ENCODE peak calls at places on chromosomes 1 and 21, in eight cellular contexts. One of them, this sample, is unnamed.

GRCh38 chr1:30371179-30371788 is 352.1 kb downstream of the MATN1 start:
- DNase-seq in effector memory CD4-positive, alpha-beta T cell: no peak
- DNase-seq in lower lobe of right lung: no peak
- DNase-seq in heart right ventricle: no peak
- DNase-seq in ovary: no peak
- DNase-seq in esophagus squamous epithelium: no peak
- DNase-seq in fibroblast of lung: no peak
- DNase-seq in SJSA1: no peak
- DNase-seq in this sample: no peak

GRCh38 chr1:225919906-225920305 is 4.1 kb downstream of the PYCR2 start:
- DNase-seq in ovary: peak; percentile 74
- DNase-seq in heart right ventricle: peak; percentile 67
- DNase-seq in esophagus squamous epithelium: no peak
- DNase-seq in effector memory CD4-positive, alpha-beta T cell: no peak
- DNase-seq in SJSA1: no peak
- DNase-seq in lower lobe of right lung: peak; percentile 76
- DNase-seq in fibroblast of lung: peak; percentile 86
- DNase-seq in this sample: peak; percentile 48

GRCh38 chr1:9249534-9250335 is 15.2 kb downstream of the H6PD start:
- DNase-seq in esophagus squamous epithelium: no peak
- DNase-seq in fibroblast of lung: peak; percentile 48
- DNase-seq in ovary: peak; percentile 71
- DNase-seq in effector memory CD4-positive, alpha-beta T cell: no peak
- DNase-seq in lower lobe of right lung: peak; percentile 74
- DNase-seq in SJSA1: no peak
- DNase-seq in heart right ventricle: peak; percentile 70
- DNase-seq in this sample: no peak

GRCh38 chr1:61956012-61956645 is 213.8 kb downstream of the PATJ start:
- DNase-seq in fibroblast of lung: peak; percentile 8
- DNase-seq in effector memory CD4-positive, alpha-beta T cell: no peak
- DNase-seq in lower lobe of right lung: no peak
- DNase-seq in ovary: no peak
- DNase-seq in heart right ventricle: no peak
- DNase-seq in esophagus squamous epithelium: no peak
- DNase-seq in SJSA1: no peak
- DNase-seq in this sample: no peak

GRCh38 chr1:92872719-92873118 is 40.9 kb downstream of the RPL5 start:
- DNase-seq in effector memory CD4-positive, alpha-beta T cell: no peak
- DNase-seq in heart right ventricle: no peak
- DNase-seq in lower lobe of right lung: no peak
- DNase-seq in ovary: no peak
- DNase-seq in fibroblast of lung: no peak
- DNase-seq in esophagus squamous epithelium: no peak
- DNase-seq in SJSA1: no peak
- DNase-seq in this sample: no peak

GRCh38 chr1:230773396-230774033 is 26.3 kb downstream of the CAPN9 start:
- DNase-seq in effector memory CD4-positive, alpha-beta T cell: no peak
- DNase-seq in fibroblast of lung: no peak
- DNase-seq in ovary: no peak
- DNase-seq in esophagus squamous epithelium: no peak
- DNase-seq in SJSA1: no peak
- DNase-seq in heart right ventricle: no peak
- DNase-seq in lower lobe of right lung: no peak
- DNase-seq in this sample: no peak

GRCh38 chr1:3539707-3540425 is 71.4 kb downstream of the MEGF6 start:
- DNase-seq in effector memory CD4-positive, alpha-beta T cell: no peak
- DNase-seq in heart right ventricle: no peak
- DNase-seq in fibroblast of lung: no peak
- DNase-seq in ovary: peak; percentile 60
- DNase-seq in lower lobe of right lung: no peak
- DNase-seq in esophagus squamous epithelium: no peak
- DNase-seq in SJSA1: no peak
- DNase-seq in this sample: no peak

GRCh38 chr21:36929622-36930021 is 36.8 kb downstream of the HLCS start:
- DNase-seq in heart right ventricle: no peak
- DNase-seq in ovary: no peak
- DNase-seq in effector memory CD4-positive, alpha-beta T cell: no peak
- DNase-seq in SJSA1: no peak
- DNase-seq in fibroblast of lung: no peak
- DNase-seq in lower lobe of right lung: no peak
- DNase-seq in esophagus squamous epithelium: no peak
- DNase-seq in this sample: no peak

GRCh38 chr21:33058468-33059318 is 11.2 kb upstream of the OLIG1 start:
- DNase-seq in esophagus squamous epithelium: no peak
- DNase-seq in heart right ventricle: peak; percentile 71
- DNase-seq in SJSA1: no peak
- DNase-seq in effector memory CD4-positive, alpha-beta T cell: no peak
- DNase-seq in fibroblast of lung: no peak
- DNase-seq in lower lobe of right lung: no peak
- DNase-seq in ovary: no peak
- DNase-seq in this sample: no peak

GRCh38 chr1:16133007-16133961 is 22.6 kb downstream of the EPHA2 start:
- DNase-seq in heart right ventricle: no peak
- DNase-seq in fibroblast of lung: no peak
- DNase-seq in effector memory CD4-positive, alpha-beta T cell: no peak
- DNase-seq in esophagus squamous epithelium: no peak
- DNase-seq in ovary: no peak
- DNase-seq in lower lobe of right lung: no peak
- DNase-seq in SJSA1: no peak
- DNase-seq in this sample: no peak

GRCh38 chr1:41730806-41731205 is 187.9 kb downstream of the HIVEP3 start:
- DNase-seq in lower lobe of right lung: no peak
- DNase-seq in heart right ventricle: no peak
- DNase-seq in SJSA1: no peak
- DNase-seq in effector memory CD4-positive, alpha-beta T cell: no peak
- DNase-seq in fibroblast of lung: no peak
- DNase-seq in esophagus squamous epithelium: no peak
- DNase-seq in ovary: no peak
- DNase-seq in this sample: no peak

GRCh38 chr21:45830221-45830640 is 151.3 kb upstream of the COL6A1 start:
- DNase-seq in esophagus squamous epithelium: no peak
- DNase-seq in fibroblast of lung: peak; percentile 36
- DNase-seq in effector memory CD4-positive, alpha-beta T cell: no peak
- DNase-seq in lower lobe of right lung: no peak
- DNase-seq in ovary: no peak
- DNase-seq in SJSA1: no peak
- DNase-seq in heart right ventricle: no peak
- DNase-seq in this sample: no peak

GRCh38 chr1:27787895-27788294 is 14.9 kb downstream of the STX12 start:
- DNase-seq in esophagus squamous epithelium: no peak
- DNase-seq in lower lobe of right lung: no peak
- DNase-seq in SJSA1: no peak
- DNase-seq in ovary: no peak
- DNase-seq in fibroblast of lung: peak; percentile 74
- DNase-seq in heart right ventricle: no peak
- DNase-seq in effector memory CD4-positive, alpha-beta T cell: no peak
- DNase-seq in this sample: no peak

GRCh38 chr1:202858789-202859414 is 30.0 kb downstream of the RABIF start:
- DNase-seq in lower lobe of right lung: no peak
- DNase-seq in effector memory CD4-positive, alpha-beta T cell: no peak
- DNase-seq in ovary: peak; percentile 64
- DNase-seq in esophagus squamous epithelium: no peak
- DNase-seq in SJSA1: no peak
- DNase-seq in fibroblast of lung: no peak
- DNase-seq in heart right ventricle: peak; percentile 70
- DNase-seq in this sample: no peak

GRCh38 chr1:111203681-111204210 is 3.3 kb upstream of the DENND2D start:
- DNase-seq in lower lobe of right lung: peak; percentile 97
- DNase-seq in ovary: peak; percentile 70
- DNase-seq in SJSA1: no peak
- DNase-seq in fibroblast of lung: peak; percentile 35
- DNase-seq in heart right ventricle: peak; percentile 72
- DNase-seq in esophagus squamous epithelium: peak; percentile 76
- DNase-seq in effector memory CD4-positive, alpha-beta T cell: peak; percentile 77
- DNase-seq in this sample: no peak

GRCh38 chr1:221840511-221841243 is 98.8 kb upstream of the DUSP10 start:
- DNase-seq in lower lobe of right lung: no peak
- DNase-seq in esophagus squamous epithelium: no peak
- DNase-seq in SJSA1: no peak
- DNase-seq in effector memory CD4-positive, alpha-beta T cell: no peak
- DNase-seq in fibroblast of lung: no peak
- DNase-seq in ovary: no peak
- DNase-seq in heart right ventricle: peak; percentile 34
- DNase-seq in this sample: no peak

GRCh38 chr1:75855010-75855409 is 58.3 kb downstream of the MSH4 start:
- DNase-seq in esophagus squamous epithelium: no peak
- DNase-seq in SJSA1: no peak
- DNase-seq in heart right ventricle: no peak
- DNase-seq in lower lobe of right lung: no peak
- DNase-seq in effector memory CD4-positive, alpha-beta T cell: no peak
- DNase-seq in ovary: no peak
- DNase-seq in fibroblast of lung: peak; percentile 80
- DNase-seq in this sample: peak; percentile 9

DNA sequence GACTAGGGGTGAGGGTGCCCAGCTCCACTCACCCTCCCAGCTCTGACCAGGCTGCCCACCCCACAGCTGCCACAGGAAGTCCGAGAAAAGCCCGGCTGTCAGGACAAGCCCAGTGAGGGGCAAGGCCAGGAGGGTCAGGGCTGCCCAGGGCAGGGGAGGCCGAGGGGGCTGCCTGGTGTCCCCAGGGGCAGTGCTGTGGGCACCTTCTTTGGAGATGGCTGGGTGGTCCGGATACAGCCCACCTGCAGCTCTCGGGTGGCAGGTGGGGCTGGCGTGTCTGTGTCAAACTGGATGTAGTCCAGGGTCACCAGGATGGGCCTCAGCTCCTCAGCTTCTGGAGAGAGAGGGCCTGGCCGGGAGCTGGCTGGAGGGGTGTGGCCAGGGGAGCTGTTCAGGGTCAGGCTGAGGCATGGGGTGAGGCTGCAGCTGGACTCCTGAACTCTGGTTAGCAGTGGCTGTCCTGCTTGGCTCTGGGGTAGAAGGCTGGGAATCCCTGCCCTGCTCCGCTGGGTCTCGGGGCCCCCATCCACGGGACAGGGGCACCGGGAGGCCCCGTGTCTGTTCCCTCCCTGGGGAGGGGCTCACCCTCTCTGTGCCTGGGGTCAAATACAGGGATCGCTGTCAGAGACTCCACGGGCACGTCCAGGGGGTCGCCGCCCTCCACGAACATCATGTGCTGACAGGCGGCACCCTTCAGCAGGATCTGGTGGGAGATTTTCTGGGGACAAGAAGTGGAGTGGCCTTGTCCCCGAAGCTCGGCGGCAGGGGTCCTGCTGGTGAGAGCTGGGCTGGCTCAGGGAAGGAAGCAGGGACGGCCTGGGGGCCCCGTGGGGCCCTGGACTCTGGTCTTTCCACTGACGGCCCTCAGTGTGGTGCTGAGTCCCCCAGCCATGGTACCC is 4.0 kb upstream of the TMEM52 start:
- DNase-seq in fibroblast of lung: no peak
- DNase-seq in esophagus squamous epithelium: no peak
- DNase-seq in lower lobe of right lung: peak; percentile 43
- DNase-seq in effector memory CD4-positive, alpha-beta T cell: no peak
- DNase-seq in heart right ventricle: no peak
- DNase-seq in ovary: no peak
- DNase-seq in SJSA1: no peak
- DNase-seq in this sample: no peak
- H3K27ac ChIP-seq in fibroblast of lung: no peak overlapping the region
- H3K27ac ChIP-seq in esophagus squamous epithelium: no peak overlapping the region
- H3K27ac ChIP-seq in lower lobe of right lung: no peak overlapping the region
- H3K27ac ChIP-seq in effector memory CD4-positive, alpha-beta T cell: no peak overlapping the region
- H3K27ac ChIP-seq in heart right ventricle: no peak overlapping the region
- H3K27ac ChIP-seq in ovary: no peak overlapping the region
- H3K27ac ChIP-seq in SJSA1: no peak overlapping the region
- H3K27ac ChIP-seq in this sample: no peak overlapping the region

DNA sequence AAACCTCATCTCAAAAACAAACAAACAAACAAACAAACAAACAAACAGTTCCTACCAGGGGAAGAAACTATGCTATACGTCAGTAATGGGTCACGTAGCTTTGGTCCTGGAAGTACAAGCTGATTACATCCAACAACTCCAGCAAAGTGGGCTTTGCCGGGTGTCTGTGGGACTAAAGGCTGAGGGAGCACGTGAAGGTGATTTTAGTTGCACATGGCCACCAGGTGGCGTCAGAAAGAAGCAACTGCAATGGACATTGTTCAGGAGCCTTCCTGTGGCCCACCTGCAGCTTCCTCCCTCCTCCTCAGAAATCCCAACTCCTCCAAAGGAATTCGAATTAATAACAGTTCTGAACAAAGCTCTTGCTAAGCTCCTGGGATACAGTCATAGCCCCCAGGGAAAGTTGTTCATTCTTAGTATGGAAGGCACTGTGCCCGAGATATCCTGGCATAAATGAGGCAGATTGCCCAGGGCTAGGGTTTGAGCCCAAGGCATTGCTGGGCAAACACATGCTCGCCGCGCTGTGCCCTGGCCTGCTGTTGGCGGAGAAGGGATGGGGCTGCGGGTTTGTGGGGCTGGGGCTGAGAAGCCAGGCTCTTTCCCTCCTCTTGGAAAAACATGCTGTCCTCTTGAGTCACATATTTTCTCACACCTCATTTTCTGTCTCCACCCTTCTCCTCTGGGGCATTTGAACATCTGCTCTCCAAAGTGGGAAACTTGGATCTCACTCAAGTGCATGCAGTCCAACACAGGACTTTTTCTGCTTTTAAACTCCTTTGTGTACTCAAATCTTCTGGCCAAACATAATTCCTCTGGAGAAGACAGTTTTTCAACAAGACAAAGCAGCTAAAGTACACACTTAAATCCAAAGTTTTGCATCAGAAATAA is 28.6 kb downstream of the AKNAD1 start:
- DNase-seq in esophagus squamous epithelium: no peak
- DNase-seq in lower lobe of right lung: peak; percentile 76
- DNase-seq in heart right ventricle: peak; percentile 73
- DNase-seq in ovary: peak; percentile 74
- DNase-seq in fibroblast of lung: peak; percentile 98
- DNase-seq in effector memory CD4-positive, alpha-beta T cell: peak; percentile 34
- DNase-seq in SJSA1: peak; percentile 81
- DNase-seq in this sample: peak; percentile 100
- H3K27ac ChIP-seq in esophagus squamous epithelium: peak overlapping the region; percentile 85
- H3K27ac ChIP-seq in lower lobe of right lung: peak overlapping the region; percentile 83
- H3K27ac ChIP-seq in heart right ventricle: peak overlapping the region; percentile 35
- H3K27ac ChIP-seq in ovary: no peak overlapping the region
- H3K27ac ChIP-seq in fibroblast of lung: peak overlapping the region; percentile 91
- H3K27ac ChIP-seq in effector memory CD4-positive, alpha-beta T cell: no peak overlapping the region
- H3K27ac ChIP-seq in SJSA1: no peak overlapping the region
- H3K27ac ChIP-seq in this sample: peak overlapping the region; percentile 89

GRCh38 chr21:31220567-31220966 is 123.5 kb downstream of the TIAM1 start:
- DNase-seq in ovary: no peak
- DNase-seq in fibroblast of lung: peak; percentile 26
- DNase-seq in effector memory CD4-positive, alpha-beta T cell: no peak
- DNase-seq in esophagus squamous epithelium: no peak
- DNase-seq in SJSA1: no peak
- DNase-seq in heart right ventricle: no peak
- DNase-seq in lower lobe of right lung: no peak
- DNase-seq in this sample: peak; percentile 2
- H3K27ac ChIP-seq in ovary: no peak overlapping the region
- H3K27ac ChIP-seq in fibroblast of lung: no peak overlapping the region
- H3K27ac ChIP-seq in effector memory CD4-positive, alpha-beta T cell: no peak overlapping the region
- H3K27ac ChIP-seq in esophagus squamous epithelium: peak overlapping the region; percentile 72
- H3K27ac ChIP-seq in SJSA1: no peak overlapping the region
- H3K27ac ChIP-seq in heart right ventricle: peak overlapping the region; percentile 10
- H3K27ac ChIP-seq in lower lobe of right lung: no peak overlapping the region
- H3K27ac ChIP-seq in this sample: no peak overlapping the region

DNA sequence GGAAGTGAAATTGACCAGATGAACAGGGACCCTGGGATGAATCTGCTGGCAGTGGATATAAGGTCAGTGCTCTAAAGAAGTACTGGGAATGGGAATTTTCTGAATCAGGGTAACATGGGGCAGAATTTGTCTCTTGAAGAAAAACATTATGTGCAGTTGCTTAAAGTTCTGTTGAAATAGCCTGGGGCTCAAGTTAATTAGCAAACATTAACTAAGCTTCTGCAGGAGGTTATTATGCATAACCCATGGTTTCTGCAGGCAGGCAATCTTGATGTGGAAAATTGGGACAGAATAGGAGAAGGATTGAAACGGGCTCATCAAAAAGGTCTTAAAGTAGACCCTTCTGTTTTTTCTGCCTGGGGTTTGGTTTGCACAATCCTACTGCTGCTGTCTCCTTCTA is 14.0 kb downstream of the GSTM5 start:
- DNase-seq in ovary: no peak
- DNase-seq in fibroblast of lung: no peak
- DNase-seq in lower lobe of right lung: no peak
- DNase-seq in heart right ventricle: no peak
- DNase-seq in effector memory CD4-positive, alpha-beta T cell: no peak
- DNase-seq in esophagus squamous epithelium: no peak
- DNase-seq in SJSA1: no peak
- DNase-seq in this sample: no peak
- H3K27ac ChIP-seq in ovary: no peak overlapping the region
- H3K27ac ChIP-seq in fibroblast of lung: no peak overlapping the region
- H3K27ac ChIP-seq in lower lobe of right lung: no peak overlapping the region
- H3K27ac ChIP-seq in heart right ventricle: no peak overlapping the region
- H3K27ac ChIP-seq in effector memory CD4-positive, alpha-beta T cell: no peak overlapping the region
- H3K27ac ChIP-seq in esophagus squamous epithelium: no peak overlapping the region
- H3K27ac ChIP-seq in SJSA1: no peak overlapping the region
- H3K27ac ChIP-seq in this sample: no peak overlapping the region

This sample was measured in keratinocyte.